ENCODE peak calls at places on chromosome 20, in ten cellular contexts. P, U, H, K, W, F, M, C, B and D are unnamed samples.

GRCh38 chr20:10313215-10313614 is 94.6 kb downstream of the SNAP25 start:
- DNase-seq in P (no peak), U (no peak), H (no peak), K (no peak), W (no peak), F (no peak), M (no peak), C (no peak), B (no peak), D (no peak)

GRCh38 chr20:48603819-48604405 is 223.9 kb downstream of the PREX1 start:
- DNase-seq in P (no peak), U (no peak), H (no peak), K (no peak), W (no peak), F (no peak), M (no peak), C (peak), B (no peak), D (no peak)

GRCh38 chr20:5118220-5119142 is 1.3 kb downstream of the PCNA start:
- DNase-seq in P (peak), U (no peak), H (no peak), K (no peak), W (no peak), F (no peak), M (no peak), C (no peak), B (no peak), D (no peak)

GRCh38 chr20:9161308-9161707 is 92.4 kb downstream of the PLCB4 start:
- DNase-seq in P (no peak), U (no peak), H (no peak), K (no peak), W (no peak), F (no peak), M (no peak), C (no peak), B (no peak), D (no peak)

GRCh38 chr20:53752971-53753879 is 159.6 kb upstream of the ZNF217 start:
- DNase-seq in P (no peak), U (peak), H (no peak), K (no peak), W (no peak), F (no peak), M (no peak), C (no peak), B (no peak), D (no peak)

GRCh38 chr20:13771853-13772453 is 12.8 kb downstream of the ESF1 start:
- DNase-seq in P (peak), U (peak), H (no peak), K (no peak), W (no peak), F (peak), M (peak), C (no peak), B (no peak), D (no peak)

GRCh38 chr20:23118144-23118543 is 32.0 kb upstream of the CD93 start:
- DNase-seq in P (no peak), U (no peak), H (no peak), K (no peak), W (no peak), F (no peak), M (no peak), C (no peak), B (no peak), D (no peak)

GRCh38 chr20:44092551-44093248 is 94.3 kb downstream of the JPH2 start:
- DNase-seq in P (peak), U (peak), H (no peak), K (peak), W (no peak), F (peak), M (peak), C (no peak), B (no peak), D (peak)

GRCh38 chr20:18916886-18917785 is 103.6 kb downstream of the SCP2D1 start:
- DNase-seq in P (no peak), U (peak), H (no peak), K (peak), W (no peak), F (no peak), M (no peak), C (no peak), B (no peak), D (no peak)

GRCh38 chr20:36474563-36474962 is 66.8 kb upstream of the MYL9 start:
- DNase-seq in P (no peak), U (no peak), H (no peak), K (no peak), W (no peak), F (no peak), M (no peak), C (no peak), B (no peak), D (no peak)

GRCh38 chr20:11777861-11778570 is 139.7 kb upstream of the BTBD3 start:
- DNase-seq in P (peak), U (no peak), H (no peak), K (peak), W (no peak), F (no peak), M (peak), C (no peak), B (no peak), D (no peak)

GRCh38 chr20:57114290-57115005 is 152.0 kb downstream of the BMP7 start:
- DNase-seq in P (no peak), U (no peak), H (no peak), K (no peak), W (no peak), F (no peak), M (no peak), C (no peak), B (no peak), D (no peak)

GRCh38 chr20:51784299-51784698 is 16.1 kb upstream of the ATP9A start:
- DNase-seq in P (no peak), U (no peak), H (no peak), K (no peak), W (no peak), F (no peak), M (no peak), C (no peak), B (no peak), D (no peak)

GRCh38 chr20:4966826-4967751 is 34.2 kb downstream of the SLC23A2 start:
- DNase-seq in P (peak), U (no peak), H (no peak), K (no peak), W (no peak), F (no peak), M (no peak), C (no peak), B (no peak), D (no peak)

GRCh38 chr20:24588047-24588635 is 118.7 kb downstream of the SYNDIG1 start:
- DNase-seq in P (no peak), U (no peak), H (no peak), K (no peak), W (no peak), F (no peak), M (no peak), C (no peak), B (no peak), D (no peak)

GRCh38 chr20:13009682-13010406 is 1.1 kb downstream of the SPTLC3 start:
- DNase-seq in P (peak), U (peak), H (peak), K (peak), W (peak), F (no peak), M (peak), C (no peak), B (peak), D (peak)

GRCh38 chr20:33796907-33797544 is 14.1 kb upstream of the CHMP4B start:
- DNase-seq in P (no peak), U (no peak), H (no peak), K (no peak), W (no peak), F (no peak), M (no peak), C (no peak), B (no peak), D (no peak)

GRCh38 chr20:10093087-10093591 is 58.4 kb downstream of the ANKEF1 start:
- DNase-seq in P (no peak), U (no peak), H (peak), K (peak), W (no peak), F (no peak), M (peak), C (no peak), B (no peak), D (no peak)

GRCh38 chr20:4951299-4951698 is 50.0 kb downstream of the SLC23A2 start:
- DNase-seq in P (peak), U (peak), H (peak), K (peak), W (peak), F (no peak), M (peak), C (no peak), B (no peak), D (no peak)

GRCh38 chr20:36631651-36632050 is 14.3 kb downstream of the SLA2 start:
- DNase-seq in P (no peak), U (no peak), H (no peak), K (no peak), W (no peak), F (no peak), M (peak), C (no peak), B (no peak), D (no peak)

GRCh38 chr20:403582-403957 is 4.5 kb upstream of the RBCK1 start:
- DNase-seq in P (no peak), U (no peak), H (no peak), K (no peak), W (no peak), F (no peak), M (no peak), C (no peak), B (no peak), D (no peak)

GRCh38 chr20:37239026-37239451 is 22.6 kb downstream of the GHRH start:
- DNase-seq in P (no peak), U (no peak), H (no peak), K (no peak), W (no peak), F (no peak), M (peak), C (no peak), B (no peak), D (no peak)

DNA sequence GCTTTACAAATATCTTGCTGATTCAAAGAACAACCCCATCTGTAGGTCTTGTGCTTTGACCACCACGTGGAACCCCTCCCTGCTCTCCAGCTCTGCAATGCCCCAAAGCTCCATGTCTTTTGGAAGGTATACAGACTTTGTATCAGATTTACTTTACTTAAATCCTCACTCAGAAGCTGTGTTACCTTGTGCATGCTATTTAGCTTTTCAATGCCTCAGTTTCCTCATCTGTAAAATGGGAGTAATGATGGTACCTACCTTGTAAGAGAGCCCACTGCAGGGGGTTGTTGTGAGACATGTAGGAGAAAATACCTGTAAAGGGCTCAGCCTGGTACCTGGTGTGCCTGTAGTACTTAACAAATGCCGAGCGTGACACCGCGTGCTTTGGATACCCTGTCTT is 200.2 kb upstream of the CHD6 start:
- DNase-seq in P (no peak), U (no peak), H (no peak), K (no peak), W (no peak), F (no peak), M (no peak), C (no peak), B (no peak), D (no peak)
- H3K4me3 ChIP-seq in P (no peak), U (no peak), H (no peak), K (no peak), W (no peak), F (no peak), M (no peak), C (no peak), B (no peak), D (no peak)

DNA sequence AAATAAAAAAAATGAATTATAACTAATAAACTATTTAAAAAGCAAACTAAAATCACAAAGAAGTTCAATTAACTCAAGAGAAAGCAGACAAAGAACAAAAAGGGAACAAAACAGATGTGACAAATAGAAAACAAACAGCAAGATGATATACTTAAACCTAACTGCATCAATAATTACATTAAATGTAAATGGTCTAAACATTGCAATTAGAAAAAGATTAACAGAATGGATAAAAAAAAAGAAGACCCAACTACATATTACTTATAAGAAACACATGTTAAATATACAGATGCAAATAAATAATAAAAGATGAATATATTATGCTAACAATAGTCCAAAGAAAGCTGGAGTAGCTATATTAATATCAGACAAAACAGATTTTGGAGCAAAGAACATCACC is 35.1 kb upstream of the RAB22A start:
- DNase-seq in P (no peak), U (no peak), H (no peak), K (no peak), W (no peak), F (no peak), M (no peak), C (no peak), B (no peak), D (no peak)
- TF ChIP-seq CTCF in P (no peak), U (no peak), H (no peak), K (no peak), W (no peak), F (no peak), M (no peak), C (no peak), B (no peak), D (no peak)

GRCh38 chr20:62917720-62918119 is 8.6 kb downstream of the DIDO1 start:
- DNase-seq in P (no peak), U (no peak), H (no peak), K (no peak), W (no peak), F (no peak), M (no peak), C (no peak), B (no peak), D (no peak)

GRCh38 chr20:62918137-62918536 is 8.2 kb downstream of the DIDO1 start:
- DNase-seq in P (no peak), U (no peak), H (no peak), K (no peak), W (no peak), F (no peak), M (no peak), C (no peak), B (no peak), D (no peak)

GRCh38 chr20:62920039-62920645 is 6.2 kb downstream of the DIDO1 start:
- DNase-seq in P (no peak), U (no peak), H (no peak), K (no peak), W (no peak), F (peak), M (no peak), C (no peak), B (no peak), D (no peak)

GRCh38 chr20:62916703-62917476 is 9.4 kb downstream of the DIDO1 start:
- DNase-seq in P (no peak), U (no peak), H (peak), K (no peak), W (no peak), F (no peak), M (no peak), C (no peak), B (no peak), D (no peak)

DNA sequence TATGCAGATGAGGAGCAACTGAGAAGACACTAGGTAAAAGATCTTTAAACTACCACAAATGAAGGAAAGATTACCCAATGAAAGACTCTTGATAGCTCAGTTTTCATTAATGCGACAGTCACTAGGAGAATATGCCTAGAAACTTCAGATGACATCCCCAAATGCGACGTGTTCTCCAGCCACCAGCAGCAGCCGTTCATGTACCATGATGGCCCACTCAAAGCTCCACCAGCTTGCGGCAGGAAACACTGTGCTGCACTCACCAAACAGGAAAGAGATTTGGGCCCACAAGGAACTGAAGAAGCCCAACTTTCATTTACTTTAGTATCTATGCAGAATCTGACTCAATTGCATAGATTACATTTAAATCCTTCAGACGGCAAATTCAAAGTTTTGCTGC is 7.5 kb downstream of the DIDO1 start:
- DNase-seq in P (no peak), U (no peak), H (no peak), K (no peak), W (no peak), F (no peak), M (no peak), C (no peak), B (no peak), D (no peak)
- H3K4me3 ChIP-seq in P (no peak), U (no peak), H (no peak), K (no peak), W (no peak), F (no peak), M (no peak), C (no peak), B (no peak), D (no peak)

GRCh38 chr20:62298577-62299249 is 4.1 kb upstream of the ADRM1 start:
- DNase-seq in P (no peak), U (no peak), H (no peak), K (no peak), W (no peak), F (no peak), M (no peak), C (no peak), B (no peak), D (no peak)

GRCh38 chr20:62301111-62301668 is 1.6 kb upstream of the ADRM1 start:
- DNase-seq in P (no peak), U (no peak), H (no peak), K (no peak), W (no peak), F (no peak), M (no peak), C (no peak), B (no peak), D (no peak)

GRCh38 chr20:62299666-62300236 is 3.0 kb upstream of the ADRM1 start:
- DNase-seq in P (no peak), U (no peak), H (no peak), K (no peak), W (no peak), F (no peak), M (no peak), C (no peak), B (no peak), D (no peak)

GRCh38 chr20:62301773-62302340 is 940 bp upstream of the ADRM1 start:
- DNase-seq in P (peak), U (peak), H (peak), K (peak), W (peak), F (peak), M (peak), C (peak), B (peak), D (peak)

GRCh38 chr20:62300319-62300718 is 2.5 kb upstream of the ADRM1 start:
- DNase-seq in P (no peak), U (no peak), H (no peak), K (no peak), W (no peak), F (no peak), M (no peak), C (no peak), B (no peak), D (no peak)
- TF ChIP-seq CTCF in P (no peak), U (no peak), H (no peak), K (no peak), W (no peak), F (no peak), M (no peak), C (no peak), B (no peak), D (no peak)

GRCh38 chr20:45969712-45970634 is 2.0 kb downstream of the ZNF335 start:
- DNase-seq in P (peak), U (peak), H (peak), K (peak), W (no peak), F (peak), M (peak), C (peak), B (peak), D (no peak)
- H3K4me3 ChIP-seq in P (peak), U (peak), H (peak), K (peak), W (no peak), F (no peak), M (peak), C (peak), B (peak), D (peak)

DNA sequence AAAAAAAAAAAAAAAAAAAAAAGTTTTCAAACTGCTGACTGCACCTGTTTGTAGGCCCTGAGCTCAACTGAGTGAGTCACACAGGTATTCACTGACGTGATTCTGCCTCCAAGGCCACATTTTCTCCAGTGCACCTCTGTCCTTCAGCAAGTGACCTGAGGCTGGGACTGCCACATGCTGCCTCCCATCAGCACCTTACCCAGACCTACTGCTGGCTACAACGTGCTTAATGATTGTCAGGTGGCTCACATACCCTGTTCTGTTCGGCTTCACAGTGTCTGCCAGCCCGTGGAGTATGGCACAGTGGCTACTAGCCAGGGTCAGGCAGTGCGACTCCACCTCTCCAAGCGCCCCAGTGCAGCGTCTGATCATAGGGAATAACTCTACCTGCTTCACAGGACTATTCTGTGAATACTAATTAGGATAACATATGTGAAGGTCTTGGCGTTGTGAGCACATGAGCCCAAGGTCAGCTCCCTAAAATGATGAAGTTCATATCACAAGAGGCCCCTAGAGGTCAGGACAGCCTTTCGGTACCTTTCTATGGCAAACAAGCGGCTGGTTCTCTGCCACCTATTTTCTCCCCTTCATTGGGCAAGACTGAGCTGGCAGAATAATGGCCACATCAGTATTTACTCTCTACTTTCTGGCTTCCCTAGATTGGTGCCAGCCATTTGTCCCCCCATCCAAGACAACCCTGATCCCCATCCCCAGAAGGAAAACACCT is 28.1 kb downstream of the RIPOR3 start:
- DNase-seq in P (no peak), U (no peak), H (no peak), K (no peak), W (no peak), F (peak), M (no peak), C (no peak), B (no peak), D (peak)
- TF ChIP-seq CTCF in P (no peak), U (peak), H (no peak), K (no peak), W (no peak), F (peak), M (no peak), C (no peak), B (no peak), D (peak)

GRCh38 chr20:38642498-38642897 is 40.9 kb downstream of the ARHGAP40 start:
- DNase-seq in P (no peak), U (no peak), H (no peak), K (no peak), W (no peak), F (no peak), M (no peak), C (no peak), B (no peak), D (no peak)

GRCh38 chr20:38649275-38649891 is 47.8 kb downstream of the ARHGAP40 start:
- DNase-seq in P (peak), U (peak), H (no peak), K (peak), W (no peak), F (peak), M (no peak), C (no peak), B (no peak), D (no peak)

GRCh38 chr20:38645318-38645717 is 43.7 kb downstream of the ARHGAP40 start:
- DNase-seq in P (no peak), U (no peak), H (no peak), K (no peak), W (no peak), F (no peak), M (no peak), C (no peak), B (no peak), D (no peak)

GRCh38 chr20:38644588-38644987 is 43.0 kb downstream of the ARHGAP40 start:
- DNase-seq in P (no peak), U (no peak), H (no peak), K (no peak), W (no peak), F (no peak), M (no peak), C (no peak), B (no peak), D (no peak)

GRCh38 chr20:38645980-38646858 is 44.6 kb downstream of the ARHGAP40 start:
- DNase-seq in P (peak), U (peak), H (peak), K (peak), W (no peak), F (peak), M (peak), C (peak), B (peak), D (no peak)
- H3K4me3 ChIP-seq in P (no peak), U (peak), H (no peak), K (peak), W (no peak), F (no peak), M (peak), C (peak), B (peak), D (peak)